ENCODE peak calls at places on chromosomes 12 and 14, in five cellular contexts. V, D, M, W and I are unnamed samples.

GRCh38 chr12:111529424-111530368 is 69.4 kb downstream of the ATXN2 start:
- DNase-seq in D (peak), M (peak), W (peak), V (peak), I (peak)

GRCh38 chr12:110780448-110780847 is 37.8 kb upstream of the PPP1CC start:
- DNase-seq in D (no peak), V (no peak), W (no peak), M (no peak), I (no peak)

GRCh38 chr14:35631071-35631805 is 97.3 kb downstream of the INSM2 start:
- DNase-seq in D (no peak), W (no peak), M (no peak), V (no peak), I (no peak)

GRCh38 chr14:88987516-88987915 is 163.1 kb downstream of the TTC8 start:
- DNase-seq in W (no peak), V (peak), D (peak), M (no peak), I (peak)

GRCh38 chr14:20492486-20492885 is 12.9 kb upstream of the RNASE10 start:
- DNase-seq in M (no peak), V (no peak), D (no peak), W (no peak), I (no peak)

GRCh38 chr12:46266382-46266791 is 2.5 kb downstream of the SLC38A1 start:
- DNase-seq in D (peak), V (peak), M (no peak), W (no peak), I (peak)

GRCh38 chr14:94761999-94762377 is 7.9 kb downstream of the GSC start:
- DNase-seq in M (no peak), D (no peak), V (no peak), W (no peak), I (no peak)

GRCh38 chr12:49793620-49794019 is 34.6 kb downstream of the NCKAP5L start:
- DNase-seq in V (no peak), D (no peak), W (peak), M (no peak), I (no peak)

GRCh38 chr12:64318605-64319004 is 72.0 kb downstream of the C12orf56 start:
- DNase-seq in V (no peak), W (no peak), M (no peak), D (no peak), I (peak)